ENCODE peak calls at places on chromosomes 11 and 22, in five cellular contexts. One of them, this sample, is unnamed.

GRCh38 chr11:116427337-116427902 is 345.4 kb downstream of the BUD13 start:
- DNase-seq in Right ventricle myocardium superior: no peak
- DNase-seq in activated CD4-positive, alpha-beta T cell treated with anti-CD3 and anti-CD28 coated beads, Interleukin-2, amount 50 U/mL, for 48 hours: no peak
- DNase-seq in AG10803: no peak
- DNase-seq in activated T-helper 1 cell treated with anti-CD3 and anti-CD28 coated beads, Interleukin-12 subunit alpha, Interleukin-12 subunit beta, Interleukin-2, Interleukin-4 antibody, amounts not matched to agents 30 ng/mL and 10 ng/mL and 1 ng/mL, durations not matched to agents 14 hours and 24 hours and 36 hours: no peak
- DNase-seq in this sample: no peak

GRCh38 chr22:21947040-21948014 is 5.3 kb downstream of the PPM1F start:
- DNase-seq in Right ventricle myocardium superior: no peak
- DNase-seq in activated CD4-positive, alpha-beta T cell treated with anti-CD3 and anti-CD28 coated beads, Interleukin-2, amount 50 U/mL, for 48 hours: no peak
- DNase-seq in AG10803: peak
- DNase-seq in activated T-helper 1 cell treated with anti-CD3 and anti-CD28 coated beads, Interleukin-12 subunit alpha, Interleukin-12 subunit beta, Interleukin-2, Interleukin-4 antibody, amounts not matched to agents 30 ng/mL and 10 ng/mL and 1 ng/mL, durations not matched to agents 14 hours and 24 hours and 36 hours: no peak
- DNase-seq in this sample: no peak

GRCh38 chr22:22122348-22123117 is 122.1 kb upstream of the VPREB1 start:
- DNase-seq in Right ventricle myocardium superior: no peak
- DNase-seq in activated CD4-positive, alpha-beta T cell treated with anti-CD3 and anti-CD28 coated beads, Interleukin-2, amount 50 U/mL, for 48 hours: no peak
- DNase-seq in AG10803: no peak
- DNase-seq in activated T-helper 1 cell treated with anti-CD3 and anti-CD28 coated beads, Interleukin-12 subunit alpha, Interleukin-12 subunit beta, Interleukin-2, Interleukin-4 antibody, amounts not matched to agents 30 ng/mL and 10 ng/mL and 1 ng/mL, durations not matched to agents 14 hours and 24 hours and 36 hours: no peak
- DNase-seq in this sample: no peak

GRCh38 chr11:134407321-134407828 is 4.7 kb downstream of the B3GAT1 start:
- DNase-seq in Right ventricle myocardium superior: no peak
- DNase-seq in activated CD4-positive, alpha-beta T cell treated with anti-CD3 and anti-CD28 coated beads, Interleukin-2, amount 50 U/mL, for 48 hours: no peak
- DNase-seq in AG10803: no peak
- DNase-seq in activated T-helper 1 cell treated with anti-CD3 and anti-CD28 coated beads, Interleukin-12 subunit alpha, Interleukin-12 subunit beta, Interleukin-2, Interleukin-4 antibody, amounts not matched to agents 30 ng/mL and 10 ng/mL and 1 ng/mL, durations not matched to agents 14 hours and 24 hours and 36 hours: no peak
- DNase-seq in this sample: no peak

GRCh38 chr22:49658902-49659280 is 168.8 kb downstream of the BRD1 start:
- DNase-seq in Right ventricle myocardium superior: no peak
- DNase-seq in activated CD4-positive, alpha-beta T cell treated with anti-CD3 and anti-CD28 coated beads, Interleukin-2, amount 50 U/mL, for 48 hours: no peak
- DNase-seq in AG10803: no peak
- DNase-seq in activated T-helper 1 cell treated with anti-CD3 and anti-CD28 coated beads, Interleukin-12 subunit alpha, Interleukin-12 subunit beta, Interleukin-2, Interleukin-4 antibody, amounts not matched to agents 30 ng/mL and 10 ng/mL and 1 ng/mL, durations not matched to agents 14 hours and 24 hours and 36 hours: no peak
- DNase-seq in this sample: no peak

GRCh38 chr11:106091480-106092123 is 14.1 kb downstream of the AASDHPPT start:
- DNase-seq in Right ventricle myocardium superior: no peak
- DNase-seq in activated CD4-positive, alpha-beta T cell treated with anti-CD3 and anti-CD28 coated beads, Interleukin-2, amount 50 U/mL, for 48 hours: peak
- DNase-seq in AG10803: peak
- DNase-seq in activated T-helper 1 cell treated with anti-CD3 and anti-CD28 coated beads, Interleukin-12 subunit alpha, Interleukin-12 subunit beta, Interleukin-2, Interleukin-4 antibody, amounts not matched to agents 30 ng/mL and 10 ng/mL and 1 ng/mL, durations not matched to agents 14 hours and 24 hours and 36 hours: no peak
- DNase-seq in this sample: no peak

GRCh38 chr11:128916646-128917045 is 25.5 kb downstream of the KCNJ5 start:
- DNase-seq in Right ventricle myocardium superior: no peak
- DNase-seq in activated CD4-positive, alpha-beta T cell treated with anti-CD3 and anti-CD28 coated beads, Interleukin-2, amount 50 U/mL, for 48 hours: no peak
- DNase-seq in AG10803: no peak
- DNase-seq in activated T-helper 1 cell treated with anti-CD3 and anti-CD28 coated beads, Interleukin-12 subunit alpha, Interleukin-12 subunit beta, Interleukin-2, Interleukin-4 antibody, amounts not matched to agents 30 ng/mL and 10 ng/mL and 1 ng/mL, durations not matched to agents 14 hours and 24 hours and 36 hours: no peak
- DNase-seq in this sample: no peak

GRCh38 chr11:94449437-94449836 is 44.2 kb downstream of the MRE11 start:
- DNase-seq in Right ventricle myocardium superior: no peak
- DNase-seq in activated CD4-positive, alpha-beta T cell treated with anti-CD3 and anti-CD28 coated beads, Interleukin-2, amount 50 U/mL, for 48 hours: no peak
- DNase-seq in AG10803: peak
- DNase-seq in activated T-helper 1 cell treated with anti-CD3 and anti-CD28 coated beads, Interleukin-12 subunit alpha, Interleukin-12 subunit beta, Interleukin-2, Interleukin-4 antibody, amounts not matched to agents 30 ng/mL and 10 ng/mL and 1 ng/mL, durations not matched to agents 14 hours and 24 hours and 36 hours: no peak
- DNase-seq in this sample: no peak

This sample was measured in activated CD4-positive, alpha-beta memory T cell treated with anti-CD3 and anti-CD28 coated beads, Interleukin-2, amount 10 ng/mL, durations not matched to agents 7 days and 5 days.